ENCODE peak calls at places on chromosomes 13 and 19, in four cellular contexts. D is activated CD4-positive, alpha-beta T cell treated with anti-CD3 and anti-CD28 coated beads for 1 hour; Q is COR-L47; C is H4. R is an unnamed sample.

GRCh38 chr19:7869453-7869909 is 4.7 kb downstream of the PRR36 start:
- DNase-seq in Q (no peak), C (no peak), D (peak), R (peak)

GRCh38 chr13:45179428-45179827 is 21.4 kb downstream of the KCTD4 start:
- DNase-seq in C (no peak), D (no peak), Q (no peak), R (peak)

GRCh38 chr13:44379885-44380284 is 6.3 kb downstream of the SERP2 start:
- DNase-seq in D (no peak), C (no peak), Q (no peak), R (no peak)

GRCh38 chr19:43470288-43470687 is 4.9 kb upstream of the LYPD3 start:
- DNase-seq in D (peak), Q (no peak), C (peak), R (no peak)

GRCh38 chr19:38690832-38691231 is 43.4 kb downstream of the ACTN4 start:
- DNase-seq in C (no peak), Q (no peak), D (no peak), R (no peak)

GRCh38 chr13:109275848-109276247 is 510.5 kb downstream of the IRS2 start:
- DNase-seq in Q (peak), C (peak), D (no peak), R (no peak)

GRCh38 chr13:40749327-40749726 is 21.7 kb downstream of the MRPS31 start:
- DNase-seq in Q (no peak), C (no peak), D (no peak), R (no peak)

GRCh38 chr19:543912-544608 is at the start of gene GZMM:
- DNase-seq in D (peak), Q (no peak), C (no peak), R (no peak)

GRCh38 chr13:48902421-48902820 is 73.3 kb upstream of the FNDC3A start:
- DNase-seq in D (no peak), Q (no peak), C (no peak), R (no peak)

GRCh38 chr19:17294051-17294891 is 9.0 kb downstream of the ABHD8 start:
- DNase-seq in Q (peak), C (no peak), D (no peak), R (no peak)

GRCh38 chr19:28400953-28401671 is 811.8 kb downstream of the UQCRFS1 start:
- DNase-seq in Q (no peak), C (no peak), D (no peak), R (no peak)

GRCh38 chr19:18128044-18128443 is 24.9 kb upstream of the PIK3R2 start:
- DNase-seq in D (no peak), Q (no peak), C (no peak), R (no peak)

GRCh38 chr13:109348514-109349340 is 437.7 kb downstream of the IRS2 start:
- DNase-seq in C (no peak), D (no peak), Q (no peak), R (no peak)

GRCh38 chr13:83532809-83533208 is 349.5 kb downstream of the SLITRK1 start:
- DNase-seq in D (no peak), C (no peak), Q (no peak), R (no peak)

R was measured in HepG2.